ENCODE peak calls at places on chromosomes 16 and 17, in five cellular contexts. E is heart left ventricle, O is uterus, W is A549, R is HCT116. P is an unnamed sample.

GRCh38 chr17:48048321-48049140 is at the start of gene NFE2L1:
- DNase-seq in E (peak), O (peak), W (peak), R (peak), P (no peak)

GRCh38 chr16:83813818-83814653 is 6.3 kb downstream of the HSBP1 start:
- DNase-seq in E (no peak), O (peak), W (peak), R (no peak), P (no peak)

GRCh38 chr17:74334393-74335039 is 8.5 kb downstream of the KIF19 start:
- DNase-seq in E (no peak), O (no peak), W (no peak), R (no peak), P (no peak)

GRCh38 chr17:48576479-48577309 is 1.5 kb downstream of the HOXB4 start:
- DNase-seq in E (no peak), O (no peak), W (no peak), R (no peak), P (no peak)

GRCh38 chr16:31427441-31428276 is 501 bp downstream of the COX6A2 start:
- DNase-seq in E (peak), O (peak), W (no peak), R (no peak), P (peak)

GRCh38 chr16:11238272-11239202 is 17.5 kb downstream of the SOCS1 start:
- DNase-seq in E (no peak), O (no peak), W (no peak), R (no peak), P (no peak)

GRCh38 chr17:34777044-34777443 is 184.2 kb downstream of the CCT6B start:
- DNase-seq in E (no peak), O (no peak), W (no peak), R (no peak), P (no peak)

GRCh38 chr17:69012895-69013805 is 47.6 kb downstream of the ABCA9 start:
- DNase-seq in E (no peak), O (peak), W (no peak), R (no peak), P (no peak)

GRCh38 chr16:56298948-56299602 is 107.8 kb downstream of the GNAO1 start:
- DNase-seq in E (no peak), O (no peak), W (no peak), R (no peak), P (peak)

GRCh38 chr16:85605912-85606841 is 6.9 kb upstream of the GSE1 start:
- DNase-seq in E (no peak), O (no peak), W (no peak), R (no peak), P (no peak)

GRCh38 chr16:73052441-73053030 is 4.6 kb upstream of the ZFHX3 start:
- DNase-seq in E (no peak), O (no peak), W (no peak), R (no peak), P (no peak)

GRCh38 chr16:10738231-10739077 is 5.2 kb upstream of the NUBP1 start:
- DNase-seq in E (peak), O (peak), W (peak), R (peak), P (peak)

GRCh38 chr17:17057057-17057551 is 14.8 kb downstream of the MPRIP start:
- DNase-seq in E (peak), O (peak), W (no peak), R (no peak), P (no peak)

GRCh38 chr17:45394913-45395568 is 37.6 kb downstream of the ARHGAP27 start:
- DNase-seq in E (peak), O (peak), W (peak), R (peak), P (peak)

GRCh38 chr17:42290577-42290976 is 2.3 kb downstream of the STAT5A start:
- DNase-seq in E (no peak), O (no peak), W (no peak), R (no peak), P (no peak)

DNA sequence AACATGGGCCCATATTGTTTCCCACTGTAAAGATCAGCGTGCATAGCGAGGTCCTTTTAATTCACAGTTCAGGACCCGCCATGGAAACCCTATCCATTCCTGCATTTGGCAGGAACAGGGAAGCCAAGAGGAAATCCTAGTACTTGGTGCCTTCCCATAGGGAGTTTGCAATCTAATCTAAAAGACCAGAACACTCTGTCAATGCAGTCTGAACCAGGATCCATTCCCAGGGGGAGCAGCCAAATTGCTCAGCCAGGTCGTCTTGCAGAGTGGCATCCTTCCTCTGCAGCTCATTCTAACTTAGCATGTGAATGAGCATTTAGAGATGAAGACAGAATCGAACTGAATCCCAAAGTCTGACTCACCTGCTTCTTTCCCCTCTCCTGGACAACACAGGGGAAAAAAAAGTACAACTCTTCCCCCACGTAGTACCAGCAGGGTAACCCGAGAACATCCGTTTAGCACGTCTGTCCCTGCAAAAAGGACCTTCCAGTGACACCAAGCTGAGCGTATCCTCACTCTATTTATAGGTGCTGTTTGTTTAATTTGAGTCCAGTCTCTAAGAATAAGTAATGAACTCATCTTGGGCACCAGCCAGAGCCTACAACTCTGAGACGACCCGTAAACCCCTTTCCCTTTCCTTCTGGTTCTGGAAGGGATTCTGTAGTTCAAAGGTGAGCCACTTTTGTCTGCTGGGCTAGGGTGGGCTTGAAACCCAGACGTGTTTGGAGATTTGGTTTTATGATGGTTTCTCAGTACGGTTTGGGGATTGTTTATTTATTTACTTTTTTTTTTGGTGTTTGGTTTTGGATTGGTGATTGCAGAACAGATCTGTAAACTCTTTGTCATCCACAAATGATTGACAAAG is 74.5 kb downstream of the ERCC4 start:
- DNase-seq in E (no peak), O (no peak), W (no peak), R (no peak), P (no peak)
- H3K4me3 ChIP-seq in E (no peak), O (no peak), W (no peak), R (no peak), P (no peak)

DNA sequence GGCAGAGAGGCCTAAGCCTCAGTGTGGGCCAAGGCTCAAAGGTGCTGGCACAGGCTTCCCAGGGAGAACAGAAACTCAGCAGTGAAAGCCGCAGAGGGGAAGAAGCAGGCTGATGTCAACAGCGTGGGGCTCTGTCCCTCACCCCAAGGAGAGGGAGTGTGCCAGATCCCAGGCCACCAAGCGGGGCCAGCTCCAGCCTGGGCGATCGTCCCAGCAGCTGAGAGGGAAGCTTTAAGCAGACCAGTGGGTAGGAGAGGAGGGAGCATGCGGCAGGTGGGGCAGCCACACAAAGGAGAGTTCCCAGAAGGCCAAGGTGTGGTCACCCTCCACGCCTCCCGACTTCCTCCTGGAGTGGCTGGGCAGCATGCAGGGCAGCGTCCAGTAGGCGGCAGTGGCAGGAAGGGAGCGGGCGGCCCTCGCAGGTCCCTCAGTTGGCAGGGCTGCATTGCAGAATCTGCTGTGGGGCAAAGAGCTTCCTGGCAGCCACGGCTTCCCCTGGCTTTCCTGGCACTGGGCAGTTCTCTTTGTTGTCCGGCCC is 6.0 kb downstream of the SYNGR2 start:
- DNase-seq in E (peak), O (peak), W (no peak), R (no peak), P (peak)
- TF ChIP-seq CTCF in E (peak), O (peak), W (no peak), R (no peak), P (peak)

GRCh38 chr16:3822366-3823045 is 58.0 kb downstream of the CREBBP start:
- DNase-seq in E (no peak), O (peak), W (no peak), R (no peak), P (no peak)
- H3K27ac ChIP-seq in E (no peak), O (peak), W (no peak), R (no peak), P (no peak)

DNA sequence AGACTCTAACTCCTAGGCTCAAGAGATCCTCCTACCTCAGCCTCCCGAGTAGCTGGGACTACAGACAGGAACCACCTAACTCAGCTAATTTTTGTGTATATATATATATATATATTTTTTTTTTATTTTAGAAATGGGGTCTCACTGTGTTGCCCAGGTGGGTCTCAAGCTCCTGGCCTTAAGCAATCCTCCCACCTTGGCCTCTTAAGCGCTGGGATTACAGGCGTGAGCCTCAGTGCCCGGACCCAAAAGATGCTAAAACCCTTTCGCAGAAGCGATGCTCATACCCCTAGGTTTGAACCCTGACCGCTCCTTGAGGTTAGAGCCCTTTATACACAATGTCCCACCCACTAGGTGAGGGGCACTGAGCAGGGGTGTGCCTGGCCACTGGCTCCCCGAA is 2.2 kb upstream of the CLDN9 start:
- DNase-seq in E (no peak), O (no peak), W (no peak), R (no peak), P (no peak)
- H3K4me3 ChIP-seq in E (no peak), O (no peak), W (no peak), R (no peak), P (no peak)

GRCh38 chr17:82915010-82915696 is 75.3 kb upstream of the ZNF750 start:
- DNase-seq in E (no peak), O (no peak), W (no peak), R (no peak), P (no peak)
- TF ChIP-seq CTCF in E (no peak), O (no peak), W (no peak), R (peak), P (no peak)

GRCh38 chr17:78227455-78227916 is 3.9 kb upstream of the TMEM235 start:
- DNase-seq in E (no peak), O (no peak), W (no peak), R (no peak), P (peak)
- H3K27ac ChIP-seq in E (no peak), O (no peak), W (no peak), R (no peak), P (peak)

DNA sequence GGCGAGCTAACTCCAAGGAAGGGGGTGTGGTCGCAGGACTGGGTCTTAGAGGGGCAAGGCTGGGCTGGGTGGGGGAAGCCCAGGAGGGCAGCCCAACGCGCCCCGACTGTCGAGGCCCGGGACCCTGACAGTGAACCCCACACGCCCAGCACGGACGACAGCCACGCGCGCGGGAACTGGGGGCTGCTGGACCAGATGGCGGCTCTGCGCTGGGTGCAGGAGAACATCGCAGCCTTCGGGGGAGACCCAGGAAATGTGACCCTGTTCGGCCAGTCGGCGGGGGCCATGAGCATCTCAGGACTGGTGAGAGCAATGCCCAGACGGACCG is 12.7 kb downstream of the CES4A start:
- DNase-seq in E (no peak), O (no peak), W (no peak), R (no peak), P (no peak)
- H3K4me3 ChIP-seq in E (peak), O (peak), W (peak), R (no peak), P (peak)

GRCh38 chr16:5490499-5490898 is 392.9 kb upstream of the EEF2KMT start:
- DNase-seq in E (no peak), O (no peak), W (peak), R (peak), P (peak)
- TF ChIP-seq CTCF in E (peak), O (no peak), W (peak), R (peak), P (peak)

DNA sequence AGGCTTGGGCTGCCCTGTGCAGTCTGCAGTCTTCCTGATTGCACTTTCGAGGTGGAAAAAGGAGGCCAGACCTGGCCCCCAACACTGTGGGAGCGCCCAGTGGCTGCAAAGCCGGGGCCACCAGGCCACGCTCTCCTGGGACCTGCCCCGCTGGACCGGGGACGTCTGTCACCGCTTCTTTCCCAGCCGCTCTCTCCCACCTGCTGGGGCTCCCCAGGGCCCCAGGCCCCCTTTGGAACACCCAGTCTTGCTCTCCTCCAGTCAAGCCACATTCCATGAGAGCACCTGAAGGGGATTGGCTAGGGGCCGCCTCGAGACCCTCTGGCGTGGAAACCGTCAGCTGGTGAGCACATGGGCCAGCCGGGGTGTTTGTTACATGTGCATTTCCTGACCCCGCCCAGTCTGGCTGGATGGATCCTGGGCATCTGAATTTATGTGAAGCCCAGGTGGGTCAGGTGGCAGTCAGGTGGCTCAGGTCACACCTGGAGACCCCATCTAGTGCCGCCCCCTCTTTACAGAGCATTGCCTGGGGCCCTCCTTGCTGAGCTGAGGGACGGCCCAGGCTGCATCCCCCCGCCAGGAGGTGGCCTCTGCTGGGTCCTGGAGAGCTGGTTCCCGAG is 37.7 kb upstream of the CBFA2T3 start:
- DNase-seq in E (no peak), O (no peak), W (no peak), R (no peak), P (no peak)
- H3K27ac ChIP-seq in E (no peak), O (no peak), W (no peak), R (no peak), P (no peak)

GRCh38 chr17:62791235-62792121 is 16.6 kb downstream of the MARCHF10 start:
- DNase-seq in E (no peak), O (no peak), W (peak), R (no peak), P (no peak)
- H3K4me3 ChIP-seq in E (no peak), O (no peak), W (peak), R (no peak), P (no peak)